ENCODE peak calls at places on chromosomes 4 and X, in ten cellular contexts. Y is stomach, B is heart left ventricle, X is GM12878, J is GM23248, H is mucosa of descending colon, W is pancreas, T is MM.1S, F is cardiac muscle cell, A is tibial artery. Q is an unnamed sample.

GRCh38 chr4:82900016-82900334 is 560 bp upstream of the THAP9 start:
- DNase-seq in H (no peak), A (no peak), J (peak; percentile 60), X (peak; percentile 35), F (no peak), B (no peak), W (no peak), Y (no peak), T (peak; percentile 47), Q (no peak)

GRCh38 chrX:104987063-104987462 is 233.4 kb downstream of the TEX13A start:
- DNase-seq in B (no peak), J (no peak), A (no peak), Y (no peak), H (no peak), F (peak; percentile 0), W (no peak), T (no peak), X (no peak), Q (no peak)

GRCh38 chr4:10115271-10115656 is 1.3 kb downstream of the WDR1 start:
- DNase-seq in F (peak; percentile 67), T (no peak), J (peak; percentile 85), A (no peak), Y (no peak), W (no peak), B (peak; percentile 17), H (no peak), X (no peak), Q (no peak)

GRCh38 chr4:157014621-157015591 is 43.3 kb upstream of the PDGFC start:
- DNase-seq in J (peak; percentile 86), H (no peak), B (no peak), X (no peak), F (peak; percentile 92), T (no peak), A (no peak), W (no peak), Y (no peak), Q (no peak)

GRCh38 chr4:3680656-3681055 is 85.5 kb upstream of the ADRA2C start:
- DNase-seq in X (no peak), H (no peak), F (no peak), A (no peak), T (no peak), B (no peak), J (no peak), W (no peak), Y (no peak), Q (peak; percentile 19)

GRCh38 chrX:74514384-74514783 is 93.1 kb downstream of the SLC16A2 start:
- DNase-seq in A (no peak), X (no peak), B (no peak), T (no peak), F (peak; percentile 45), W (no peak), H (peak; percentile 3), Y (no peak), J (no peak), Q (no peak)

GRCh38 chr4:185774815-185775684 is 36.9 kb downstream of the SORBS2 start:
- DNase-seq in Y (peak; percentile 42), J (peak; percentile 82), B (peak; percentile 45), X (no peak), F (peak; percentile 89), T (no peak), A (peak; percentile 51), W (peak; percentile 74), H (peak; percentile 29), Q (no peak)

GRCh38 chr4:140635606-140636005 is 66.8 kb upstream of the UCP1 start:
- DNase-seq in A (no peak), B (no peak), X (no peak), Y (peak; percentile 71), J (peak; percentile 63), T (no peak), W (peak; percentile 40), F (peak; percentile 52), H (peak; percentile 64), Q (no peak)

DNA sequence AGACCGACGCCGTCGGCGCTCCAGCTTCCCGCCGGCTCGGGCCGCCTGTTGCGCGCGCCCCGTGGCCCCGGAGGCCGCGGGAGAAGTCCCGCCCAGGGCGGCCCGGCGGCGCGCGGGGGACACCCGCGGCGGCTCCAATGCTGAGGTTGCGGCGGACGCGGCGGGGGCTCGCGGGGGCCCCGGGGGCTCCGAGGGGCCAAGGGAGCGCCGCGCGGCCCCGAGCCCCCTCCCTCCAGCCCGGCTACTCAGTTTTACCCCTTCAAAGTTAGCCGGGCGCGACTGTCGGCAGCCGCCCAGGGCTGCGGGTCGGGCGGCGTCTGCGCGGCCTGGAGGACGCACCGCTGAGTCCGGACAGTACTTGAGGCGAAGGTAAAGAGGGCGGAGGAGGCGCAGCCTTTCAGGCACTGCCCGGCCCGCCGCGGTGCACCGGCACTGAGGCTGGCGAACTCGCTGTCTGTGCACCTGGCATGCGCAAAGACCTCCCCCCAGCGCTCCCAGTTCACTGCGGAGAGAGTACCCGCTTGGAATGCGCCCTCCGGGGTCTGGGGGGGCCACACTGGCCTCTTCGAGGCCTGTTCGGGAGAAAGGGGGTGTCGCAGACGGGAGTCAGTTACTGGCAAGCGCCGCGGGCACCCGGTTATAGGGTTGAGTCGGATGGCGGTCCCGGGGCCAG is 1.3 kb downstream of the PCDH19 start:
- DNase-seq in X (no peak), T (no peak), H (no peak), W (no peak), F (no peak), Y (no peak), J (no peak), A (no peak), B (no peak), Q (no peak)
- H3K4me3 ChIP-seq in X (no peak overlapping the region), T (no peak overlapping the region), H (no peak overlapping the region), W (no peak overlapping the region), F (peak overlapping the region; percentile 39), Y (peak overlapping the region; percentile 52), J (no peak overlapping the region), A (peak overlapping the region; percentile 36), B (peak overlapping the region; percentile 50), Q (no peak overlapping the region)

DNA sequence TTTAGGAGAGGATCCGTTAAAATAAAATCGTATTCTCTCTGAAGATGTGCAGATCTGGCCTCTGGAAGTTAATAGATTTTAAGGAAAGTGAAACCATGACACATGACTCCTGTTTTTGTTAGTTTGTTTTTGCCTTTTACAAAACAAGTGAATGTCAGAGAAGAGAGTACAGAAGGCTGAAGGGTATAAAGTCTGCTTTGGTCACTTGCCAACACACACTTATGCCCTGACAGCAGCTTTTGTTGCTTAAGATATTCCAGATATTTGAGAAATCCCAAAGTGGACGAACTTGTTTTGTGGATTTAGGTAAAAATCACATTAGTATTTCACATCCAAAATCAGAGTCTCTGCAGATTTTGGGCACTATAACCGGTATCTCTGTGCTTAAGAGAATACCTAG is 192.4 kb upstream of the RASGEF1B start:
- DNase-seq in Y (no peak), W (no peak), A (no peak), J (no peak), F (peak; percentile 33), X (no peak), B (no peak), H (no peak), T (no peak), Q (no peak)
- H3K4me1 ChIP-seq in Y (no peaks in the 10 kb centered on the region), W (no peaks in the 10 kb centered on the region), A (peaks cover 6% of the 10 kb centered on the region), J (no peaks in the 10 kb centered on the region), F (no peaks in the 10 kb centered on the region), X (no peaks in the 10 kb centered on the region), B (no peaks in the 10 kb centered on the region), H (no peaks in the 10 kb centered on the region), T (peaks cover 36% of the 10 kb centered on the region), Q (no peaks in the 10 kb centered on the region)

DNA sequence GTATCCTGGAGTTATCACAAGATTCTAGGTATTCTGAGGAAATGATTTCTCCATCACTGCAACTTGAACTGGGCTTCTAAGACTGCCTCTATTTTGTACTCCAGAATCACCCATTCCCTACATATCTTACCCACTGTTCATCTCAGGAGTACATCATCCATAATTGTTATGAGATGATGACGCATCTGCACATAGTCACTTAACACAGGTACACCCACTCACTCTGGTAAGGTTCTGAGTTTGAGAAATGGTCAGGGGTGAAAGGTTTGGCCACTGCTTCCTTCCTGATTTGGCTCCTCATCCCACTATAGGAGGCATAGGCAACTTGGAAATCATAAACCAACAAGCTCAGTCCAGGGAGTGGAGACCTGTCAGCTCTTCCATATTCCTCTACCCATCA is 143.9 kb downstream of the GLRA2 start:
- DNase-seq in T (no peak), H (no peak), J (no peak), Y (no peak), X (no peak), B (no peak), W (no peak), F (no peak), A (no peak), Q (no peak)
- H3K4me3 ChIP-seq in T (no peak overlapping the region), H (no peak overlapping the region), J (no peak overlapping the region), Y (no peak overlapping the region), X (no peak overlapping the region), B (no peak overlapping the region), W (no peak overlapping the region), F (no peak overlapping the region), A (no peak overlapping the region), Q (no peak overlapping the region)

GRCh38 chr4:5708829-5709680 is 696 bp upstream of the EVC2 start:
- DNase-seq in W (no peak), F (no peak), Y (no peak), X (no peak), T (no peak), A (no peak), J (no peak), H (peak; percentile 4), B (no peak), Q (no peak)

GRCh38 chr4:5710962-5711478 is at the start of gene EVC:
- DNase-seq in W (peak; percentile 81), J (peak; percentile 90), A (peak; percentile 81), X (no peak), H (peak; percentile 62), B (peak; percentile 83), Y (peak; percentile 62), F (peak; percentile 83), T (peak; percentile 69), Q (no peak)

GRCh38 chr4:5708171-5708828 is at the start of gene EVC2:
- DNase-seq in J (peak; percentile 87), T (peak; percentile 83), Y (peak; percentile 60), H (peak; percentile 38), B (peak; percentile 77), X (no peak), A (peak; percentile 71), F (peak; percentile 80), W (peak; percentile 53), Q (no peak)

GRCh38 chr4:5711479-5712184 is 631 bp downstream of the EVC start:
- DNase-seq in F (peak; percentile 50), A (no peak), B (peak; percentile 17), X (no peak), H (no peak), T (peak; percentile 54), W (peak; percentile 41), J (peak; percentile 87), Y (no peak), Q (no peak)

DNA sequence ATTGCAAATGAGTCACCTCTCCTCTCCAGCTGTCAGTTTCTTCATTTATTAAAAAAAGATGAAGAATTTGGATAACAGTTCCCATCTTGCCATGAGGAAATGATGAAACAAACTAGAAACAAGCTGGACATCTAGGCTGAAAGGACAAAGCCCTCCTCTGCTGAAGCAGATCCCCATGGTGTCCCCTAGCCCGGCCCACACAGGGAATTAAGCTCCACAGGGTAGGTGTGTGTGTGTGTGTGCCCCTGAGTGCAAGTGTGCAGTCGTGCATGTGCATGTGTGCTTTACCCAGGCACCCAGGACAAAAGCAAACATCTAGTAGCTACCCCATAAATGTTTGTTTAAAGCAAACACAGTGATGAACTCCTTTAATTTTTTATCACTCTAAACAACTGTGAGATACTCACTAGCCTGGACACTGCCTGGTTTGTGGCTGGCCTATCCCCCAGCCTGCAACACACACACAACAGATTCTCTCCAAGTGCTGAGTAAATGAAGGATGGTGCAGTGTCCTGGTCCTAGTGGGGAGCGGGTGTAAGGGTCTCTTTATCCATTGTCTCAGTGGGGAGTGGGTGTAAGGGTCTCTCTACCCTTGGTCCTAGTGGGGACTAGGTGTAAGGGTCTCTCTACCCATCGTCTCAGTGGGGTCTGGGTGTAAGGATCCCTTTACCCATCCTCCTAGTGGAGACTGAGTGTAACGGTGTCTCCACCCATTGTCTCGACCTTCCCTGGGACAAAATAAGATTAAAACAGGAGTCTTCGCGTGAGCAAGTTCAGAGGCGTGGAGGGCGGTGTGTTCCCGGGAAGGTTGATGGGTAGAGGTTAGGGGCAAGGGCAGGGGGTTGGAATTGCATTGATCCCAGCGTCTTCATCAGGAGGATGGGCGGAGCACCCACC is 688 bp upstream of the EVC start:
- DNase-seq in F (peak; percentile 37), Y (no peak), A (no peak), J (peak; percentile 69), B (no peak), H (no peak), X (no peak), W (no peak), T (peak; percentile 36), Q (no peak)
- H3K4me1 ChIP-seq in F (no peaks in the 10 kb centered on the region), Y (peaks cover 51% of the 10 kb centered on the region), A (peaks cover 20% of the 10 kb centered on the region), J (peaks cover 34% of the 10 kb centered on the region), B (peaks cover 4% of the 10 kb centered on the region), H (no peaks in the 10 kb centered on the region), X (peaks cover 3% of the 10 kb centered on the region), W (peaks cover 7% of the 10 kb centered on the region), T (peaks cover 42% of the 10 kb centered on the region), Q (peaks cover 20% of the 10 kb centered on the region)

Q was measured in spleen.